ENCODE peak calls at places on chromosomes 3 and 15, in ten cellular contexts. One of them, this sample, is unnamed.
A peak's percentile ranks its signal among the peaks of the same experiment; 100 is the strongest.

GRCh38 chr3:111904376-111905241 is 45.5 kb downstream of the PHLDB2 start:
- DNase-seq in esophagus squamous epithelium: no peak
- DNase-seq in lower leg skin: no peak
- DNase-seq in stomach: no peak
- DNase-seq in suprapubic skin: no peak
- DNase-seq in endothelial cell of umbilical vein: peak; percentile 53
- DNase-seq in sigmoid colon: no peak
- DNase-seq in A549: peak; percentile 88
- DNase-seq in IMR-90: peak; percentile 92
- DNase-seq in Peyer's patch: no peak
- DNase-seq in this sample: no peak

GRCh38 chr3:9422712-9423424 is 25.5 kb downstream of the SETD5 start:
- DNase-seq in stomach: peak; percentile 87
- DNase-seq in IMR-90: peak; percentile 98
- DNase-seq in sigmoid colon: peak; percentile 95
- DNase-seq in esophagus squamous epithelium: peak; percentile 5
- DNase-seq in Peyer's patch: no peak
- DNase-seq in lower leg skin: peak; percentile 91
- DNase-seq in endothelial cell of umbilical vein: peak; percentile 99
- DNase-seq in suprapubic skin: peak; percentile 89
- DNase-seq in A549: peak; percentile 90
- DNase-seq in this sample: peak; percentile 74

GRCh38 chr15:95760508-95760907 is 570.0 kb upstream of the NR2F2 start:
- DNase-seq in sigmoid colon: no peak
- DNase-seq in A549: peak; percentile 68
- DNase-seq in Peyer's patch: no peak
- DNase-seq in IMR-90: no peak
- DNase-seq in suprapubic skin: no peak
- DNase-seq in endothelial cell of umbilical vein: peak; percentile 23
- DNase-seq in lower leg skin: no peak
- DNase-seq in esophagus squamous epithelium: no peak
- DNase-seq in stomach: no peak
- DNase-seq in this sample: no peak

GRCh38 chr3:159787794-159788205 is 200.8 kb upstream of the IL12A start:
- DNase-seq in IMR-90: peak; percentile 85
- DNase-seq in esophagus squamous epithelium: no peak
- DNase-seq in Peyer's patch: no peak
- DNase-seq in sigmoid colon: no peak
- DNase-seq in A549: peak; percentile 79
- DNase-seq in stomach: no peak
- DNase-seq in lower leg skin: no peak
- DNase-seq in suprapubic skin: no peak
- DNase-seq in endothelial cell of umbilical vein: peak; percentile 88
- DNase-seq in this sample: no peak

GRCh38 chr15:69897471-69898237 is 200.1 kb downstream of the TLE3 start:
- DNase-seq in esophagus squamous epithelium: no peak
- DNase-seq in endothelial cell of umbilical vein: no peak
- DNase-seq in stomach: no peak
- DNase-seq in lower leg skin: no peak
- DNase-seq in IMR-90: no peak
- DNase-seq in suprapubic skin: peak; percentile 63
- DNase-seq in sigmoid colon: no peak
- DNase-seq in Peyer's patch: no peak
- DNase-seq in A549: no peak
- DNase-seq in this sample: no peak

GRCh38 chr15:45110256-45110820 is 3.6 kb downstream of the DUOX2 start:
- DNase-seq in endothelial cell of umbilical vein: no peak
- DNase-seq in esophagus squamous epithelium: no peak
- DNase-seq in sigmoid colon: no peak
- DNase-seq in IMR-90: no peak
- DNase-seq in A549: no peak
- DNase-seq in Peyer's patch: no peak
- DNase-seq in lower leg skin: no peak
- DNase-seq in suprapubic skin: no peak
- DNase-seq in stomach: no peak
- DNase-seq in this sample: no peak

GRCh38 chr15:90402230-90402629 is 14.2 kb downstream of the IQGAP1 start:
- DNase-seq in stomach: no peak
- DNase-seq in esophagus squamous epithelium: no peak
- DNase-seq in IMR-90: peak; percentile 85
- DNase-seq in Peyer's patch: no peak
- DNase-seq in suprapubic skin: peak; percentile 76
- DNase-seq in lower leg skin: peak; percentile 90
- DNase-seq in endothelial cell of umbilical vein: peak; percentile 94
- DNase-seq in A549: peak; percentile 66
- DNase-seq in sigmoid colon: peak; percentile 73
- DNase-seq in this sample: peak; percentile 69

GRCh38 chr3:12875857-12876451 is 34.6 kb upstream of the RPL32 start:
- DNase-seq in stomach: peak; percentile 62
- DNase-seq in suprapubic skin: no peak
- DNase-seq in sigmoid colon: no peak
- DNase-seq in esophagus squamous epithelium: no peak
- DNase-seq in endothelial cell of umbilical vein: peak; percentile 20
- DNase-seq in lower leg skin: no peak
- DNase-seq in Peyer's patch: no peak
- DNase-seq in IMR-90: no peak
- DNase-seq in A549: no peak
- DNase-seq in this sample: no peak

GRCh38 chr15:71341811-71342550 is 226.7 kb downstream of the THSD4 start:
- DNase-seq in lower leg skin: no peak
- DNase-seq in stomach: no peak
- DNase-seq in IMR-90: no peak
- DNase-seq in suprapubic skin: no peak
- DNase-seq in esophagus squamous epithelium: no peak
- DNase-seq in Peyer's patch: no peak
- DNase-seq in sigmoid colon: no peak
- DNase-seq in endothelial cell of umbilical vein: no peak
- DNase-seq in A549: no peak
- DNase-seq in this sample: no peak

GRCh38 chr3:10407361-10407760 is 86.4 kb upstream of the SEC13 start:
- DNase-seq in IMR-90: no peak
- DNase-seq in endothelial cell of umbilical vein: no peak
- DNase-seq in Peyer's patch: no peak
- DNase-seq in lower leg skin: no peak
- DNase-seq in esophagus squamous epithelium: no peak
- DNase-seq in suprapubic skin: no peak
- DNase-seq in stomach: no peak
- DNase-seq in A549: no peak
- DNase-seq in sigmoid colon: no peak
- DNase-seq in this sample: no peak

GRCh38 chr3:104596551-104596950 is 770.2 kb upstream of the ALCAM start:
- DNase-seq in stomach: no peak
- DNase-seq in lower leg skin: no peak
- DNase-seq in A549: peak; percentile 59
- DNase-seq in suprapubic skin: no peak
- DNase-seq in sigmoid colon: no peak
- DNase-seq in Peyer's patch: no peak
- DNase-seq in endothelial cell of umbilical vein: peak; percentile 68
- DNase-seq in IMR-90: peak; percentile 67
- DNase-seq in esophagus squamous epithelium: no peak
- DNase-seq in this sample: no peak

GRCh38 chr3:146968204-146968651 is 363.1 kb upstream of the PLSCR5 start:
- DNase-seq in suprapubic skin: no peak
- DNase-seq in A549: no peak
- DNase-seq in esophagus squamous epithelium: no peak
- DNase-seq in stomach: no peak
- DNase-seq in lower leg skin: no peak
- DNase-seq in Peyer's patch: no peak
- DNase-seq in sigmoid colon: no peak
- DNase-seq in IMR-90: peak; percentile 80
- DNase-seq in endothelial cell of umbilical vein: peak; percentile 46
- DNase-seq in this sample: no peak

GRCh38 chr15:45521596-45522167 is 873 bp downstream of the SLC30A4 start:
- DNase-seq in endothelial cell of umbilical vein: peak; percentile 33
- DNase-seq in suprapubic skin: no peak
- DNase-seq in lower leg skin: no peak
- DNase-seq in sigmoid colon: no peak
- DNase-seq in Peyer's patch: no peak
- DNase-seq in IMR-90: no peak
- DNase-seq in A549: peak; percentile 6
- DNase-seq in stomach: no peak
- DNase-seq in esophagus squamous epithelium: no peak
- DNase-seq in this sample: no peak

GRCh38 chr3:98188553-98188952 is 22.1 kb downstream of the OR5H15 start:
- DNase-seq in suprapubic skin: no peak
- DNase-seq in endothelial cell of umbilical vein: peak; percentile 8
- DNase-seq in esophagus squamous epithelium: no peak
- DNase-seq in lower leg skin: no peak
- DNase-seq in A549: peak; percentile 7
- DNase-seq in IMR-90: no peak
- DNase-seq in Peyer's patch: no peak
- DNase-seq in stomach: no peak
- DNase-seq in sigmoid colon: no peak
- DNase-seq in this sample: no peak

DNA sequence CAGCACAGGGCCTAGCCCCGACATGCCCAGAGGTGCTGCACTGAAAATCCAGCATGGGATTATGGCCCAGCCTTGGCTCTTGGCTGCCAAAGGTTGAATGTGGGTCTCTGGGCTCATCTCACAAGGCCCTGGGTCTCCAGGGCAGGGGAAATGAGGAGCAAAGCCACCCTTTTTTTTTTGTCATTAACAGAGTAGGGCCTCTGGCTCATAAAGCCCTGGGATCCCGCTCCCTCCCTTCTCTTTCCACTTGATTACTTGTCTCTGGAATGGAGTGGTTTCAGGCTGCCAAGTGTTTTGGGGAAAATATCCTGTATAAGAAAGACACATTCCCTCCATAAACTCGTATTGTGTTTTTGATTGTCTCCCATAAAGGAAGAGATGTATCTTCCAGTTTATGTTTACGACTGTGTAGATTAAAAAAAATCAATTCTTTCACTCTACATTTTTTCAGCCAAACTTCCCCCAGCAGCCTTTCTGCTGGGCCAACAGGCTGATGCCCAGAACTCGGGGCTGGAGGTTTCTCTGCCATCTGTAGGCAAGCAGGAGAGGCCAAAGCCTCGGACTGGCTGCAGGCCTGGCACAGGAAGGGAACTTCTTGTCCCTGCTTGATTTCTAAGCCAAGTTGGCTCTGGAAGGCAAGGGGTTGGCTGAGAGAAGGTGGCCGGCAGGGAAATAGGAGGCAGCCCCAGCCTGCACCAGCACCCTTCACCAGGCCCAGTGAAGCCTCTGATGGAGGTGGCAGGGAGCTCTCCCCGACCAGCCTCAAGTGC is 49.4 kb upstream of the INSYN1 start:
- DNase-seq in sigmoid colon: peak; percentile 73
- DNase-seq in lower leg skin: no peak
- DNase-seq in esophagus squamous epithelium: no peak
- DNase-seq in A549: no peak
- DNase-seq in IMR-90: no peak
- DNase-seq in endothelial cell of umbilical vein: no peak
- DNase-seq in suprapubic skin: no peak
- DNase-seq in Peyer's patch: no peak
- DNase-seq in stomach: no peak
- DNase-seq in this sample: no peak
- TF ChIP-seq POLR2A in sigmoid colon: no peak
- TF ChIP-seq POLR2A in lower leg skin: no peak
- TF ChIP-seq POLR2A in esophagus squamous epithelium: no peak
- TF ChIP-seq POLR2A in A549: no peak
- TF ChIP-seq POLR2A in IMR-90: no peak
- TF ChIP-seq POLR2A in endothelial cell of umbilical vein: no peak
- TF ChIP-seq POLR2A in suprapubic skin: no peak
- TF ChIP-seq POLR2A in Peyer's patch: no peak
- TF ChIP-seq POLR2A in stomach: no peak
- TF ChIP-seq POLR2A in this sample: no peak

GRCh38 chr15:63048115-63048985 is 5.8 kb downstream of the TPM1 start:
- DNase-seq in A549: peak; percentile 98
- DNase-seq in IMR-90: peak; percentile 92
- DNase-seq in endothelial cell of umbilical vein: peak; percentile 94
- DNase-seq in sigmoid colon: peak; percentile 96
- DNase-seq in lower leg skin: peak; percentile 97
- DNase-seq in esophagus squamous epithelium: peak; percentile 39
- DNase-seq in Peyer's patch: peak; percentile 96
- DNase-seq in suprapubic skin: peak; percentile 93
- DNase-seq in stomach: peak; percentile 93
- DNase-seq in this sample: peak; percentile 90
- TF ChIP-seq POLR2A in A549: peak; percentile 63
- TF ChIP-seq POLR2A in IMR-90: peak; percentile 79
- TF ChIP-seq POLR2A in endothelial cell of umbilical vein: peak; percentile 66
- TF ChIP-seq POLR2A in sigmoid colon: peak; percentile 11
- TF ChIP-seq POLR2A in lower leg skin: no peak
- TF ChIP-seq POLR2A in esophagus squamous epithelium: peak; percentile 71
- TF ChIP-seq POLR2A in Peyer's patch: peak; percentile 89
- TF ChIP-seq POLR2A in suprapubic skin: no peak
- TF ChIP-seq POLR2A in stomach: no peak
- TF ChIP-seq POLR2A in this sample: no peak

DNA sequence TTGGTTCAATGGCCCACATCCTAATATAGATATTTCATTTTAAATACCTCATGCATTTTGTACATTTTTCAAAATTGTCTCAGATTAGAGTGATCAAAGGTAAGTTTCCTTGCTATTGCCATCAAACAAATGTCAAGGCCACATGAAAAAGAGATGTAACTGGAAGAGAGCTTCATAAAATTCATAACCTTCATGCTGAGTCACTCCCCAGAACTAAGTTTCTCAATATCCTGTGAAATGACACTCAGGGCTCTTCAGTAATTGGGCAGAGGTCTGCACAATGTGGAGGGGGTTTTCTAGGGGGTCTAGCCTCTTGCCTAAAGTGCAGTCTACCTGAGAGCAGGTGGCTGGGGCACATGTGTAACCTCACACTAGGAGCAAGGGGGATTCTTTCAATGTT is 152.2 kb upstream of the SLC2A2 start:
- DNase-seq in sigmoid colon: no peak
- DNase-seq in suprapubic skin: no peak
- DNase-seq in Peyer's patch: no peak
- DNase-seq in stomach: no peak
- DNase-seq in lower leg skin: no peak
- DNase-seq in esophagus squamous epithelium: no peak
- DNase-seq in IMR-90: no peak
- DNase-seq in A549: no peak
- DNase-seq in endothelial cell of umbilical vein: no peak
- DNase-seq in this sample: no peak
- TF ChIP-seq POLR2A in sigmoid colon: no peak
- TF ChIP-seq POLR2A in suprapubic skin: no peak
- TF ChIP-seq POLR2A in Peyer's patch: no peak
- TF ChIP-seq POLR2A in stomach: no peak
- TF ChIP-seq POLR2A in lower leg skin: no peak
- TF ChIP-seq POLR2A in esophagus squamous epithelium: no peak
- TF ChIP-seq POLR2A in IMR-90: no peak
- TF ChIP-seq POLR2A in A549: no peak
- TF ChIP-seq POLR2A in endothelial cell of umbilical vein: no peak
- TF ChIP-seq POLR2A in this sample: no peak

DNA sequence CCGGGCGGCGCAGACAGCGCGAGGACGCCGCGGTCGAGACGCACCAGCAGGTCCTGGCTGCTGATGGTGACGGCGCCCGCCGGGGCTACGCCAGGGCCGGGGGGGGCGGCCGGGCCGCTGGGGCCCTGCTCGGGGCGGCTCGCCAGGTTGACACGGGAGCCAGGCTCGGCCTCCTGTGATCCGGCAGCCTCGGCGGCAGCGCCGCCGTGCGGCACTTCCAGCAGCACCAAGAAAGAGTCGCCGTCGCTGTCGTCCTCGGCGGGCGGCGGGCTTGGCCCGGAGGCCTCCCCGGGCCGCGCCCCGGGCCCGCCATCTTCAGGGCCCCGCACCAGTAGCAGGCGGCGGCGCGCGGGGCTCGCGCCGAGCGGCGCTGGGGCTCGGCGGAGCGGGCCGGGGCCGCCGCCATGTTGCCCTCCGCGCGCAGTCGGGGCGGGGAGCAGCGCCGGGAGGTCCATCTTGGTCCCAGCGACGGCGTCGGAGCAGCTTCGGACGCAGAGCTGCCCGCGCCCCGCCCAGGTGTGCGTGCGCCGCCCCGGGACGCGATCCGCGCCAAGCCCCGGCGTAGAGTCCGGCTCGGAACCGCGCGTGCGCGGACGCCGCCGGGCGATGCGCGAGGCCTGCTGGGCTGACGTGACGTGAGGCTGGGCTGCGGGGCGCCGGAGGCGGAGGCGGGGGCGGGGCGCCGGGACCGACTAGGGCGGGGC is at the start of gene ZXDC:
- DNase-seq in lower leg skin: peak; percentile 98
- DNase-seq in stomach: peak; percentile 97
- DNase-seq in A549: peak; percentile 90
- DNase-seq in IMR-90: peak; percentile 91
- DNase-seq in Peyer's patch: peak; percentile 96
- DNase-seq in endothelial cell of umbilical vein: peak; percentile 94
- DNase-seq in suprapubic skin: peak; percentile 95
- DNase-seq in sigmoid colon: peak; percentile 97
- DNase-seq in esophagus squamous epithelium: peak; percentile 61
- DNase-seq in this sample: peak; percentile 94
- TF ChIP-seq POLR2A in lower leg skin: no peak
- TF ChIP-seq POLR2A in stomach: no peak
- TF ChIP-seq POLR2A in A549: peak; percentile 87
- TF ChIP-seq POLR2A in IMR-90: peak; percentile 76
- TF ChIP-seq POLR2A in Peyer's patch: peak; percentile 92
- TF ChIP-seq POLR2A in endothelial cell of umbilical vein: peak; percentile 81
- TF ChIP-seq POLR2A in suprapubic skin: peak; percentile 81
- TF ChIP-seq POLR2A in sigmoid colon: no peak
- TF ChIP-seq POLR2A in esophagus squamous epithelium: peak; percentile 84
- TF ChIP-seq POLR2A in this sample: no peak